ENCODE peak calls at places on chromosomes 3 and 15, in seven cellular contexts. S, K, F, V, L, P and C are unnamed samples.

GRCh38 chr3:172221550-172221949 is 182.2 kb downstream of the FNDC3B start:
- DNase-seq in S (peak; percentile 87), K (no peak), F (no peak), V (peak; percentile 89), L (no peak), P (no peak), C (no peak)

GRCh38 chr3:194633349-194634004 is at the start of gene TMEM44:
- DNase-seq in S (peak; percentile 71), K (peak; percentile 83), F (peak; percentile 28), V (peak; percentile 93), L (peak; percentile 43), P (peak; percentile 12), C (peak; percentile 54)

GRCh38 chr3:43957553-43957952 is 266.8 kb downstream of the ABHD5 start:
- DNase-seq in S (no peak), K (no peak), F (no peak), V (no peak), L (no peak), P (no peak), C (no peak)

GRCh38 chr15:50675524-50676144 is 11.0 kb downstream of the TRPM7 start:
- DNase-seq in S (peak; percentile 50), K (peak; percentile 55), F (no peak), V (peak; percentile 31), L (no peak), P (no peak), C (no peak)

GRCh38 chr3:38460377-38461085 is 6.8 kb downstream of the ACVR2B start:
- DNase-seq in S (no peak), K (no peak), F (no peak), V (no peak), L (no peak), P (no peak), C (no peak)

GRCh38 chr3:117722856-117723255 is 1013.3 kb downstream of the TUSC7 start:
- DNase-seq in S (no peak), K (no peak), F (no peak), V (no peak), L (no peak), P (no peak), C (no peak)

GRCh38 chr15:78051622-78052405 is 25.7 kb downstream of the TBC1D2B start:
- DNase-seq in S (peak; percentile 84), K (no peak), F (no peak), V (peak; percentile 54), L (no peak), P (no peak), C (no peak)

GRCh38 chr15:100250166-100250800 is 91.5 kb downstream of the ADAMTS17 start:
- DNase-seq in S (no peak), K (no peak), F (no peak), V (no peak), L (no peak), P (no peak), C (no peak)

GRCh38 chr3:141753399-141753798 is 9.8 kb upstream of the GRK7 start:
- DNase-seq in S (no peak), K (no peak), F (no peak), V (no peak), L (no peak), P (no peak), C (no peak)

GRCh38 chr15:85379403-85380131 is 836 bp upstream of the AKAP13 start:
- DNase-seq in S (no peak), K (no peak), F (peak; percentile 62), V (peak; percentile 60), L (peak; percentile 36), P (no peak), C (peak; percentile 34)

GRCh38 chr3:36477655-36478054 is 97.4 kb downstream of the STAC start:
- DNase-seq in S (no peak), K (no peak), F (no peak), V (peak; percentile 5), L (no peak), P (no peak), C (no peak)

GRCh38 chr15:99438222-99438592 is 127.6 kb upstream of the MEF2A start:
- DNase-seq in S (no peak), K (no peak), F (no peak), V (no peak), L (no peak), P (no peak), C (no peak)

GRCh38 chr3:43742935-43743334 is 52.2 kb downstream of the ABHD5 start:
- DNase-seq in S (peak; percentile 68), K (no peak), F (no peak), V (no peak), L (no peak), P (no peak), C (no peak)